ENCODE peak calls at places on chromosomes 12 and 14, in ten cellular contexts. D, J, E, Y, I, V, Q, M, R and N are unnamed samples.

GRCh38 chr14:91220581-91221000 is 23.9 kb downstream of the GPR68 start:
- DNase-seq in D (no peak), J (no peak), E (no peak), Y (no peak), I (no peak), V (no peak), Q (no peak), M (no peak), R (no peak), N (no peak)

GRCh38 chr12:52631676-52632459 is 13.5 kb upstream of the KRT73 start:
- DNase-seq in D (no peak), J (no peak), E (no peak), Y (peak; percentile 50), I (no peak), V (no peak), Q (no peak), M (no peak), R (no peak), N (no peak)

GRCh38 chr12:48788852-48789775 is at the start of gene ADCY6:
- DNase-seq in D (peak; percentile 71), J (no peak), E (peak; percentile 31), Y (peak; percentile 77), I (peak; percentile 36), V (no peak), Q (peak; percentile 91), M (no peak), R (no peak), N (no peak)

GRCh38 chr12:6367065-6367968 is 8.0 kb downstream of the SCNN1A start:
- DNase-seq in D (no peak), J (no peak), E (peak; percentile 43), Y (no peak), I (peak; percentile 43), V (peak; percentile 71), Q (no peak), M (peak; percentile 87), R (no peak), N (peak; percentile 85)

GRCh38 chr12:65494537-65494936 is 216.1 kb downstream of the MSRB3 start:
- DNase-seq in D (no peak), J (no peak), E (no peak), Y (no peak), I (no peak), V (no peak), Q (no peak), M (no peak), R (no peak), N (no peak)

GRCh38 chr14:61255968-61256367 is 25.2 kb downstream of the TMEM30B start:
- DNase-seq in D (no peak), J (no peak), E (no peak), Y (no peak), I (no peak), V (no peak), Q (no peak), M (no peak), R (no peak), N (no peak)

GRCh38 chr14:43407721-43408120 is 1099.4 kb downstream of the FSCB start:
- DNase-seq in D (no peak), J (no peak), E (no peak), Y (no peak), I (no peak), V (no peak), Q (no peak), M (no peak), R (no peak), N (no peak)

GRCh38 chr12:101759396-101760047 is 20.3 kb upstream of the SYCP3 start:
- DNase-seq in D (no peak), J (no peak), E (no peak), Y (no peak), I (peak; percentile 38), V (no peak), Q (peak; percentile 63), M (peak; percentile 62), R (no peak), N (peak; percentile 66)

GRCh38 chr12:104653730-104654328 is 197.1 kb downstream of the CHST11 start:
- DNase-seq in D (no peak), J (no peak), E (no peak), Y (no peak), I (peak; percentile 27), V (no peak), Q (no peak), M (peak; percentile 62), R (no peak), N (peak; percentile 55)

GRCh38 chr14:52267501-52268190 is at the start of gene PTGDR:
- DNase-seq in D (peak; percentile 7), J (no peak), E (no peak), Y (no peak), I (no peak), V (no peak), Q (peak; percentile 38), M (no peak), R (no peak), N (no peak)

GRCh38 chr14:42013560-42013959 is 406.9 kb downstream of the LRFN5 start:
- DNase-seq in D (no peak), J (no peak), E (no peak), Y (no peak), I (no peak), V (no peak), Q (no peak), M (no peak), R (no peak), N (no peak)